ENCODE peak calls at places on chromosome 1, in six cellular contexts. S is stimulated activated CD4-positive, alpha-beta T cell treated with anti-CD3 and anti-CD28 coated beads, Interleukin-1b, Interleukin-23, amount 100 ng/mL, for 24 hours; M is AG09319; Z is HuH-7.5; D is HFF-Myc; O is OCI-M1. K is an unnamed sample.

GRCh38 chr1:1162597-1163537 is 10.8 kb upstream of the TTLL10 start:
- DNase-seq in S (no peak), M (no peak), Z (no peak), D (no peak), O (no peak), K (no peak)

GRCh38 chr1:47997289-47998200 is at the start of gene TRABD2B:
- DNase-seq in S (peak), M (no peak), Z (peak), D (peak), O (peak), K (no peak)

GRCh38 chr1:29575277-29575676 is 339.0 kb downstream of the PTPRU start:
- DNase-seq in S (no peak), M (no peak), Z (no peak), D (no peak), O (no peak), K (no peak)

GRCh38 chr1:81670286-81670685 is 130.4 kb upstream of the ADGRL2 start:
- DNase-seq in S (no peak), M (peak), Z (no peak), D (peak), O (no peak), K (peak)

GRCh38 chr1:241551759-241552638 is 19.8 kb downstream of the KMO start:
- DNase-seq in S (peak), M (no peak), Z (no peak), D (no peak), O (peak), K (no peak)

GRCh38 chr1:235079443-235079967 is 49.1 kb downstream of the TOMM20 start:
- DNase-seq in S (no peak), M (no peak), Z (no peak), D (no peak), O (no peak), K (no peak)

GRCh38 chr1:62735491-62736171 is 47.4 kb upstream of the DOCK7 start:
- DNase-seq in S (no peak), M (peak), Z (no peak), D (peak), O (no peak), K (no peak)

GRCh38 chr1:97824200-97824599 is 96.6 kb downstream of the DPYD start:
- DNase-seq in S (no peak), M (no peak), Z (no peak), D (no peak), O (no peak), K (no peak)

GRCh38 chr1:151197863-151198253 is 494 bp upstream of the PIP5K1A start:
- DNase-seq in S (no peak), M (no peak), Z (no peak), D (no peak), O (peak), K (no peak)

GRCh38 chr1:180930687-180931086 is 18.0 kb downstream of the KIAA1614 start:
- DNase-seq in S (no peak), M (no peak), Z (no peak), D (no peak), O (no peak), K (no peak)

GRCh38 chr1:182330303-182330702 is 61.3 kb downstream of the GLUL start:
- DNase-seq in S (no peak), M (no peak), Z (no peak), D (no peak), O (peak), K (no peak)

GRCh38 chr1:44531785-44532566 is 126.9 kb downstream of the RNF220 start:
- DNase-seq in S (no peak), M (no peak), Z (peak), D (peak), O (peak), K (no peak)

GRCh38 chr1:185156321-185156853 is 366 bp downstream of the TRMT1L start:
- DNase-seq in S (no peak), M (no peak), Z (no peak), D (no peak), O (peak), K (no peak)

GRCh38 chr1:94661431-94661830 is 119.9 kb upstream of the F3 start:
- DNase-seq in S (no peak), M (no peak), Z (no peak), D (no peak), O (no peak), K (no peak)

GRCh38 chr1:2144501-2145090 is 50.0 kb downstream of the FAAP20 start:
- DNase-seq in S (no peak), M (no peak), Z (no peak), D (no peak), O (no peak), K (no peak)

GRCh38 chr1:205588691-205589445 is 42.9 kb downstream of the ELK4 start:
- DNase-seq in S (no peak), M (no peak), Z (no peak), D (no peak), O (peak), K (no peak)

GRCh38 chr1:1353389-1354151 is 4.4 kb upstream of the DVL1 start:
- DNase-seq in S (no peak), M (no peak), Z (no peak), D (no peak), O (no peak), K (no peak)

GRCh38 chr1:167173516-167174184 is 47.0 kb upstream of the POU2F1 start:
- DNase-seq in S (no peak), M (no peak), Z (no peak), D (no peak), O (no peak), K (peak)

GRCh38 chr1:43439781-43440180 is 13.9 kb downstream of the HYI start:
- DNase-seq in S (no peak), M (no peak), Z (no peak), D (no peak), O (no peak), K (no peak)